ENCODE peak calls at places on chromosomes 1 and 21, in ten cellular contexts. L is left lung; C is naive thymus-derived CD8-positive, alpha-beta T cell; W is activated naive CD8-positive, alpha-beta T cell treated with anti-CD3 and anti-CD28 coated beads, Interleukin-2, amount 50 U/mL, for 16 hours; R is EL; N is stromal cell of bone marrow; F is astrocyte; V is NCI-H2227 treated with DMSO at 0.1 percent for 48 hours; S is activated T-helper 1 cell treated with Interleukin-2 at 50 U/mL for 16 hours; Z is stimulated activated CD4-positive, alpha-beta T cell treated with anti-CD3 and anti-CD28 coated beads, Interleukin-1b, Interleukin-23, amount 100 ng/mL, for 1 hour. Q is an unnamed sample.

GRCh38 chr1:27405074-27405473 is 12.7 kb downstream of the GPR3 start:
- DNase-seq in C (no peak), V (no peak), L (peak), S (no peak), Z (no peak), R (peak), W (no peak), F (peak), N (peak), Q (peak)

GRCh38 chr1:238960071-238960470 is 426.3 kb upstream of the CHRM3 start:
- DNase-seq in F (peak), S (no peak), V (no peak), W (no peak), R (peak), C (no peak), Z (no peak), N (peak), L (no peak), Q (no peak)

GRCh38 chr1:203480525-203481084 is 5.0 kb downstream of the PRELP start:
- DNase-seq in C (peak), F (peak), W (no peak), R (peak), L (peak), V (peak), Z (no peak), S (peak), N (peak), Q (peak)

GRCh38 chr1:24027838-24028468 is 47.8 kb upstream of the SRSF10 start:
- DNase-seq in S (no peak), C (no peak), V (peak), Z (no peak), R (peak), L (no peak), N (no peak), W (no peak), F (peak), Q (no peak)

GRCh38 chr1:186502087-186502486 is 41.2 kb upstream of the PDC start:
- DNase-seq in F (no peak), W (no peak), C (no peak), S (no peak), V (no peak), Z (no peak), R (no peak), N (no peak), L (no peak), Q (no peak)

GRCh38 chr1:118711356-118711755 is 276.8 kb downstream of the TBX15 start:
- DNase-seq in Z (no peak), S (no peak), C (no peak), R (no peak), W (no peak), L (no peak), V (no peak), N (no peak), F (no peak), Q (no peak)

GRCh38 chr1:64664287-64664686 is 80.6 kb upstream of the RAVER2 start:
- DNase-seq in Z (no peak), S (no peak), W (no peak), V (no peak), R (no peak), C (no peak), N (no peak), F (peak), L (no peak), Q (no peak)

GRCh38 chr1:203252678-203253077 is 23.2 kb upstream of the CHIT1 start:
- DNase-seq in S (no peak), C (no peak), V (no peak), L (no peak), R (no peak), W (no peak), Z (no peak), N (no peak), F (no peak), Q (no peak)

GRCh38 chr1:234722267-234722704 is 112.3 kb upstream of the IRF2BP2 start:
- DNase-seq in C (no peak), R (no peak), V (peak), F (no peak), N (no peak), W (no peak), L (no peak), S (no peak), Z (no peak), Q (no peak)

GRCh38 chr1:239955431-239955830 is 136.3 kb upstream of the FMN2 start:
- DNase-seq in N (no peak), W (no peak), C (no peak), F (no peak), S (no peak), V (no peak), Z (no peak), L (no peak), R (no peak), Q (no peak)

GRCh38 chr1:229230136-229230892 is 40.6 kb upstream of the RAB4A start:
- DNase-seq in Z (no peak), V (peak), L (no peak), W (no peak), C (no peak), F (no peak), N (no peak), R (no peak), S (no peak), Q (peak)

GRCh38 chr1:214670098-214670497 is 67.1 kb downstream of the CENPF start:
- DNase-seq in C (no peak), W (no peak), Z (no peak), L (no peak), N (no peak), F (peak), V (no peak), S (no peak), R (peak), Q (peak)

GRCh38 chr1:17125756-17126237 is 6.5 kb upstream of the PADI2 start:
- DNase-seq in C (peak), Z (peak), L (peak), F (peak), S (peak), R (peak), V (peak), W (peak), N (peak), Q (peak)

GRCh38 chr1:12422488-12422887 is 192.7 kb downstream of the VPS13D start:
- DNase-seq in R (no peak), Z (no peak), V (no peak), W (no peak), F (no peak), L (no peak), C (no peak), S (no peak), N (no peak), Q (no peak)

GRCh38 chr1:232837085-232837484 is 31.9 kb downstream of the MAP10 start:
- DNase-seq in Z (no peak), F (no peak), N (no peak), S (no peak), V (no peak), R (peak), W (no peak), C (no peak), L (no peak), Q (no peak)

GRCh38 chr1:51726544-51727225 is 109.8 kb downstream of the OSBPL9 start:
- DNase-seq in C (no peak), S (no peak), R (no peak), W (no peak), L (no peak), N (no peak), F (no peak), Z (no peak), V (no peak), Q (no peak)

GRCh38 chr21:33313183-33313582 is 11.6 kb upstream of the IFNAR1 start:
- DNase-seq in Z (no peak), R (no peak), N (no peak), F (no peak), W (no peak), L (no peak), C (no peak), V (no peak), S (no peak), Q (no peak)

GRCh38 chr21:45747802-45748445 is 104.4 kb downstream of the PCBP3 start:
- DNase-seq in R (peak), W (no peak), S (no peak), F (peak), C (no peak), V (peak), Z (no peak), L (no peak), N (peak), Q (no peak)

GRCh38 chr1:15736035-15736665 is at the start of gene SLC25A34:
- DNase-seq in Z (no peak), R (no peak), V (no peak), S (no peak), N (no peak), C (no peak), W (no peak), F (no peak), L (peak), Q (peak)

Q was measured in Right ventricle myocardium superior.